ENCODE peak calls at places on chromosomes 7 and 10, in six cellular contexts. T is A549, Q is Peyer's patch, B is testis, D is tibial nerve, F is breast epithelium. W is an unnamed sample.

GRCh38 chr7:68697821-68698280 is 900.4 kb upstream of the AUTS2 start:
- DNase-seq in T (no peak), B (no peak), D (no peak), Q (no peak), F (no peak), W (no peak)

GRCh38 chr10:127012769-127013152 is 107.5 kb downstream of the DOCK1 start:
- DNase-seq in B (peak), D (no peak), T (no peak), Q (no peak), F (peak), W (peak)

GRCh38 chr10:121368347-121369025 is 229.8 kb downstream of the FGFR2 start:
- DNase-seq in T (no peak), Q (no peak), F (peak), B (no peak), D (no peak), W (no peak)

GRCh38 chr7:135117096-135117495 is 30.8 kb upstream of the TMEM140 start:
- DNase-seq in F (no peak), B (no peak), D (no peak), T (no peak), Q (no peak), W (no peak)

GRCh38 chr10:132383751-132384181 is 13.2 kb upstream of the PWWP2B start:
- DNase-seq in F (peak), T (no peak), D (no peak), Q (no peak), B (no peak), W (no peak)

GRCh38 chr7:158267737-158268435 is 319.7 kb downstream of the PTPRN2 start:
- DNase-seq in F (peak), Q (no peak), B (no peak), D (no peak), T (no peak), W (no peak)

GRCh38 chr7:107931740-107932515 is 40.9 kb downstream of the DLD start:
- DNase-seq in D (no peak), B (peak), T (no peak), F (no peak), Q (no peak), W (no peak)

GRCh38 chr7:1667566-1668485 is 2.3 kb upstream of the ELFN1 start:
- DNase-seq in F (peak), T (no peak), Q (no peak), D (no peak), B (no peak), W (peak)

GRCh38 chr7:130022623-130023175 is 28.5 kb downstream of the ZC3HC1 start:
- DNase-seq in D (no peak), T (no peak), B (no peak), F (no peak), Q (no peak), W (no peak)

GRCh38 chr7:114988755-114989154 is 66.9 kb downstream of the MDFIC start:
- DNase-seq in B (no peak), F (no peak), D (peak), Q (no peak), T (peak), W (no peak)

GRCh38 chr7:95687759-95688343 is 84.5 kb upstream of the DYNC1I1 start:
- DNase-seq in Q (no peak), F (no peak), D (no peak), T (peak), B (peak), W (no peak)

GRCh38 chr10:124648738-124649137 is 95.4 kb downstream of the FAM53B start:
- DNase-seq in F (no peak), D (peak), B (peak), T (no peak), Q (peak), W (peak)

GRCh38 chr7:98867271-98867701 is 2.5 kb downstream of the TMEM130 start:
- DNase-seq in B (peak), Q (no peak), D (no peak), T (no peak), F (no peak), W (peak)

GRCh38 chr7:140342732-140343514 is 55.4 kb downstream of the SLC37A3 start:
- DNase-seq in Q (no peak), B (peak), T (peak), F (no peak), D (no peak), W (peak)

GRCh38 chr7:40714338-40715052 is 579.7 kb downstream of the SUGCT start:
- DNase-seq in D (no peak), F (no peak), B (no peak), Q (no peak), T (no peak), W (no peak)

GRCh38 chr7:128830231-128831177 is at the start of gene FLNC:
- DNase-seq in F (no peak), B (peak), Q (peak), D (no peak), T (no peak), W (no peak)

GRCh38 chr7:99562832-99563231 is 4.4 kb downstream of the ZNF655 start:
- DNase-seq in Q (no peak), D (no peak), B (no peak), F (no peak), T (peak), W (no peak)

GRCh38 chr7:120060283-120060682 is 212.7 kb upstream of the KCND2 start:
- DNase-seq in T (no peak), F (no peak), Q (no peak), D (no peak), B (no peak), W (no peak)

GRCh38 chr7:107501593-107501992 is 31.7 kb downstream of the GPR22 start:
- DNase-seq in D (no peak), F (no peak), T (peak), Q (no peak), B (peak), W (no peak)

GRCh38 chr7:137597856-137598255 is 248.9 kb downstream of the DGKI start:
- DNase-seq in Q (no peak), B (no peak), F (no peak), T (no peak), D (no peak), W (no peak)

GRCh38 chr7:142519077-142519789 is 230.0 kb upstream of the PRSS1 start:
- DNase-seq in Q (no peak), F (no peak), T (no peak), B (no peak), D (no peak), W (no peak)

GRCh38 chr10:51445587-51445986 is 253.8 kb downstream of the CSTF2T start:
- DNase-seq in B (no peak), Q (no peak), D (no peak), T (no peak), F (no peak), W (no peak)

GRCh38 chr7:108104324-108104723 is 25.8 kb downstream of the LAMB4 start:
- DNase-seq in T (no peak), F (no peak), D (peak), B (no peak), Q (no peak), W (no peak)

GRCh38 chr10:121845044-121845784 is 82.6 kb downstream of the ATE1 start:
- DNase-seq in B (no peak), D (no peak), T (no peak), Q (no peak), F (no peak), W (no peak)

GRCh38 chr10:59088912-59089573 is 87.4 kb upstream of the PHYHIPL start:
- DNase-seq in T (no peak), B (no peak), Q (no peak), F (no peak), D (no peak), W (no peak)
- TF ChIP-seq POLR2A in T (no peak), B (no peak), Q (no peak), F (no peak), D (no peak), W (no peak)

GRCh38 chr7:87933605-87933952 is 472 bp upstream of the ADAM22 start:
- DNase-seq in F (no peak), T (no peak), Q (no peak), B (no peak), D (no peak), W (no peak)

GRCh38 chr7:87933953-87934698 is at the start of gene ADAM22:
- DNase-seq in Q (peak), F (peak), T (peak), B (peak), D (peak), W (peak)

GRCh38 chr7:87935373-87935706 is 1.3 kb downstream of the ADAM22 start:
- DNase-seq in T (no peak), F (no peak), Q (no peak), D (no peak), B (no peak), W (no peak)

DNA sequence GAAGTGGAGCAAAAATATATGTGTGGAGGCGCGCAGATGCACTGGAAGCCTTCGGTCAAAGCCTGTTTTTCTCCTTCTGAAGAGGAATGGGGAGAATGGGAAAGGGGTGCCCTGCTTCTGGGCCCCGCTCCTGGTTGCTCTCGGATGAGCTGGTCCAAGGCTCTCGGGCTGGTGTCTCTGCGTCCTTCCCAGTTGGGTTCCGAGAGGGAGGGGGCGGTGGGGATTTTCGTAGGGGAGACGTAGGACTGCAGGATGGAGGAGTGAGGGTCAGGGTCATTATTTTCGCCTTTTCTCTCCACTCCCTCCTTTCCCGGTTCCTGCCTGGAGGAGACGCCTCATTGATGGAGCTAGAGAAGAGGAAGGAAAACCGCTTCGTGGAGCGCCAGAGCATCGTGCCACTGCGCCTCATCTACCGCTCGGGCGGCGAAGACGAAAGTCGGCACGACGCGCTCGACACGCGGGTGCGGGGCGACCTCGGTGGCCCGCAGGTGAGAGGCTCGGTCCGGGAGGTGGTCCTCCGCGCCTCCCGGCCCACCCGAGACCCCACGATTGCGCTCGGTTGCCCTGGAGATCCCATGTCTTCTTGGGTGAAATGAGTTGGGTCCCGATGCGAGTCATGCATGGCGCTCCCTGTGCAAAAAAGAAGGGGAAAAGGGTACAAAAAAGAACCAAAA is 785 bp downstream of the ADAM22 start:
- DNase-seq in B (peak), Q (no peak), T (no peak), D (no peak), F (no peak), W (no peak)
- H3K27ac ChIP-seq in B (no peak), Q (no peak), T (no peak), D (no peak), F (no peak), W (no peak)

GRCh38 chr7:151366872-151367207 is 25.2 kb downstream of the NUB1 start:
- DNase-seq in B (no peak), T (no peak), D (no peak), F (no peak), Q (peak), W (no peak)
- TF ChIP-seq POLR2A in B (no peak), T (no peak), D (no peak), F (no peak), Q (no peak), W (no peak)

GRCh38 chr10:76257816-76258215 is 826.4 kb downstream of the LRMDA start:
- DNase-seq in T (no peak), B (no peak), D (no peak), F (no peak), Q (no peak), W (no peak)
- H3K27ac ChIP-seq in T (no peak), B (no peak), D (no peak), F (no peak), Q (no peak), W (no peak)

DNA sequence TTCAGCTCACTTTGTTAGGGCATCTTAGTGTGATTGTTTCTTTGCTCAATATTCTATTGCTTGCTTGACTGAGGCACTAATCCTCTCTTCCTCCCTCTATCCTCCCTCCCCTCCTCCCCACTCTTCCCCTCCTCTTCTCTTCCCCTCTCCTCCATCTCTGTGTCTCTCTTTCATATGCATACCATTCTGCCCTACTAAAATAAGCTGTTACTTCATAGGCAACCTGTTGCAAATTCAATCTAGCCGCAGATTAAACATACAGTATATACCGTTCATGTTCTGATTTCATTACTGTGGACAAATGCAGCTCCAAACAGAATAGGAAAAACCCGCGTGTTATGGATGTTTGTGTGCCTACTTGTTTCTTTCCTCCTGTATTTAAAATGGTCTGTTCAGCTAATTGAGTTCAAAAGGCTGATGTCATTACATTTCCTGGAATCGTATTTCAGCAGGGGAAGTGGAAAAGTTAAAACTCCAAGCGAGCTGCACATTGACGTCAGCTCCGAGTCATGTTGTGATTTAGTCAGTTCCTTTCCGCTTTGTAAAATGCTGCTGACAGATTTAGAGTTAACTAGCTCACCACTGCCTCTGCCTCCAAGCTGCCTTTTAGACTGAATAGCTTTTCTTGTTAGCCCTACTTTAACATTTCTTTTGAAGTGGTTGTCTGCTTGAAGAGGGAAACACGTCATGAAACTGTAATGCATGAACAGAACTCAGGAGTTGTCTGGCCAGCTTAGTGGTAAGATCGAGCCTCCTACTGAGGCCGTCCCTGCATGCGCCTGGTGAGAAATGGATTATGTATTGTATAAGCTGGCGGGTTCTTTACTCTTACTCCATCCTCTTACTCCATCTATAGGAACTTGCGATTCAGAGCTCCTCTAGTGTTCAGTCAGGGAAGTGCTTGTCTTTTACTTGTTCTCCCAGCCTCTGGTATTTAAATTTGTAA is 69.0 kb downstream of the CREM start:
- DNase-seq in B (peak), T (peak), F (no peak), D (peak), Q (peak), W (peak)
- TF ChIP-seq POLR2A in B (no peak), T (no peak), F (peak), D (peak), Q (no peak), W (peak)

DNA sequence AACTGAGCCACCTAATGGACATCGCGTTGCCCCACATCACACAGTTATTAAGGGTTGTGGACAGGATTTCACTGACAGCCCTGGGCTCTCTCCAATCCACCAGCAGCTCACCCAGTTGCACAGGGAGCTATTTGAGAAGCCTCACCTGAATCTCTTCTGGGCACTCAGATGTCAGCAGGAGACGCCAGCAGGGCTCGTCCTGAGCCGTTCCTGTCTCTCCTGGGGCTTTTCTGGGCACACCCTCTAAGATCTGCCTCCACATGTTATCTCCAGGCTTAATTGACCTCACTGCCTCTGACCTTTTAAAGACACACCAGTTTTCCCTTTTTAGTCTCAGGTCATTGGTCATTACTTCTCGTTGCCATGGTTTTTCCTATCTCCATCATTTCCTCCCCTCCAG is 63.0 kb downstream of the GRID1 start:
- DNase-seq in Q (no peak), T (no peak), F (peak), B (no peak), D (no peak), W (peak)
- H3K27ac ChIP-seq in Q (no peak), T (no peak), F (no peak), B (no peak), D (no peak), W (no peak)

GRCh38 chr10:98270026-98270740 is 2.2 kb upstream of the LOXL4 start:
- DNase-seq in Q (no peak), F (no peak), B (no peak), T (no peak), D (no peak), W (peak)

GRCh38 chr10:98270786-98271185 is 2.8 kb upstream of the LOXL4 start:
- DNase-seq in F (no peak), Q (no peak), T (no peak), D (no peak), B (no peak), W (peak)

GRCh38 chr10:98268694-98269386 is 846 bp upstream of the LOXL4 start:
- DNase-seq in T (peak), F (no peak), D (no peak), Q (no peak), B (no peak), W (no peak)

GRCh38 chr10:98267894-98268693 is at the start of gene LOXL4:
- DNase-seq in D (peak), Q (no peak), F (no peak), B (no peak), T (peak), W (no peak)

DNA sequence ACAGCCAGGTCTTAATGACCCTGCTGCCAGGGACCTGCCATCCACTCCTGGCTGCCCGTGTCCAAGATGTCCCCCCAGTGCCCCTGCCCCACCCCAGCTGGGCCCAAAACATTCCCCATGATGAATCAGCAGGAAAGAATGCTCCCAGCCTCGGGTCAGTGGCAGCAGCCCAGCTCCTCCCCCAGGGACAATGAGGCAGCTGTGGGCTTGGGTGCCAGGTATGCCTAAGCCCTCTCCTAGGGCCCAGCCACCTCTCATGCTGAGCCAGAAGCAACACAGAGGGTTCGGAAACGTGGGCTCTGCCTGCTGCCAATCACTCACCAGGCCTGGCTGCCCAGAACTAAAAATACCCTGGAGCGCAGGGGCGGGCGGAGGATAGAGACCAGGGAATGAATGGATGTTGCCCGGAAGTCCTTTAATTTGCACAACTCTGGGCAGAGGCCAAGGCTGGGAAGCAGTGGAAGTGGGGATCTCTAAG is 1.5 kb upstream of the LOXL4 start:
- DNase-seq in F (peak), Q (no peak), D (peak), T (peak), B (peak), W (peak)
- TF ChIP-seq POLR2A in F (no peak), Q (no peak), D (no peak), T (no peak), B (no peak), W (no peak)

DNA sequence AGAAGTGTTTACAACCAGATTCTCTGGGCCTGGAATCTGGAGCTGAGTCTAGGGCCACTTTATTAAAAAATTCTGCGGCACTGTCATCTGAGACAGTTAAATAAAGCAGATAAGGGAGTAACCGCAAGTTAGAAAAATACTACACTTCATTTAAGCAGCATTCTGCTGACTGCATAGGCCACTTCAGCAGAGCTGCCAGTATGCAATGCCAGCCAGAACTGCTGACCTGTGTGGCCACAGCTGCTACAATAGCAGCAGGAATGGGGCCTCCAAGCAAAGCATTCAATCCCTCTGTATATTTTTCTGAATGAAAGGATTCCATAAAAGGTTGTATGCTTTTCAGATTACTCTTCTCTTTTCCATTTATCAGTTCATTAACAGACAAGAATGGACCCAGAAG is 136.0 kb downstream of the COL28A1 start:
- DNase-seq in F (no peak), T (no peak), D (no peak), B (no peak), Q (no peak), W (no peak)
- H3K27ac ChIP-seq in F (no peak), T (no peak), D (no peak), B (no peak), Q (no peak), W (no peak)

DNA sequence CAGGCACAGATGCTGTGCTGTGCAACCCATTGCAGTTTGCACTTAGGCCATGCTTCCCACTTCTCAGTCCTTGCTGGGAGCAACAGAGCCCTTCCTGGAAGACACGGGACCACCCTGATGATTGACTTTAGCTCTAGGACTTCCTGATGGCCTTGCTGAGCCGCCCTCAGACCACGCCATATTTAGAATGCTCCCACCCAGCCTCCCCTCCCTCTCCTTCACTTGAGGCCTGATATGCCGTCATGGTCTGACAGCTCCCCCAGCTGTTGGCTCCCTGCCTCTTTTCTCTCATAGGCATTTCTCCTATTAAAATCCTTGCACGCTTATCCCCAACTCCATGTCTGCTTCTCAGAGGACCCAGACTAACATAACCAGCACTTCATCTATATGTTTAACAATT is 29.4 kb upstream of the GATAD1 start:
- DNase-seq in F (no peak), B (peak), Q (no peak), D (no peak), T (no peak), W (no peak)
- TF ChIP-seq POLR2A in F (no peak), B (no peak), Q (no peak), D (no peak), T (no peak), W (no peak)